ENCODE peak calls at places on chromosomes 16 and 17, in six cellular contexts. V, H, F, B, A and Y are unnamed samples.

GRCh38 chr16:87060026-87060986 is 256.9 kb downstream of the C16orf95 start:
- DNase-seq in V (peak; percentile 64), H (peak; percentile 33), F (peak; percentile 34), B (no peak), A (no peak), Y (no peak)

GRCh38 chr17:2173005-2173404 is 118.1 kb downstream of the HIC1 start:
- DNase-seq in V (peak; percentile 45), H (peak; percentile 37), F (no peak), B (no peak), A (no peak), Y (peak; percentile 42)

GRCh38 chr17:29664743-29665479 is 42.2 kb upstream of the CORO6 start:
- DNase-seq in V (peak; percentile 50), H (no peak), F (no peak), B (no peak), A (no peak), Y (no peak)

GRCh38 chr16:2934450-2934849 is 22.7 kb downstream of the FLYWCH1 start:
- DNase-seq in V (no peak), H (no peak), F (no peak), B (no peak), A (no peak), Y (no peak)

GRCh38 chr16:26019406-26019805 is 327.6 kb downstream of the HS3ST4 start:
- DNase-seq in V (no peak), H (no peak), F (no peak), B (no peak), A (no peak), Y (no peak)

GRCh38 chr16:19460397-19460796 is 42.7 kb downstream of the TMC5 start:
- DNase-seq in V (no peak), H (no peak), F (no peak), B (no peak), A (no peak), Y (no peak)

GRCh38 chr16:57694556-57695377 is at the start of gene DRC7:
- DNase-seq in V (peak; percentile 72), H (peak; percentile 33), F (no peak), B (peak; percentile 39), A (no peak), Y (peak; percentile 78)

GRCh38 chr17:50491510-50491909 is 12.8 kb downstream of the RSAD1 start:
- DNase-seq in V (no peak), H (no peak), F (no peak), B (no peak), A (no peak), Y (no peak)

GRCh38 chr16:69017036-69017783 is 88.2 kb upstream of the HAS3 start:
- DNase-seq in V (peak; percentile 59), H (peak; percentile 21), F (no peak), B (peak; percentile 64), A (no peak), Y (no peak)

GRCh38 chr17:45132569-45133463 is 501 bp upstream of the PLCD3 start:
- DNase-seq in V (peak; percentile 86), H (peak; percentile 94), F (no peak), B (no peak), A (peak; percentile 65), Y (peak; percentile 87)

GRCh38 chr17:48841395-48841831 is 10.6 kb downstream of the CALCOCO2 start:
- DNase-seq in V (peak; percentile 90), H (no peak), F (peak; percentile 77), B (no peak), A (peak; percentile 39), Y (peak; percentile 17)

GRCh38 chr17:15780188-15780587 is 48.1 kb downstream of the TBC1D26 start:
- DNase-seq in V (no peak), H (no peak), F (no peak), B (no peak), A (no peak), Y (no peak)

GRCh38 chr17:45813051-45813731 is 29.1 kb downstream of the CRHR1 start:
- DNase-seq in V (peak; percentile 29), H (no peak), F (no peak), B (no peak), A (no peak), Y (no peak)

GRCh38 chr16:970766-971581 is at the start of gene LMF1:
- DNase-seq in V (peak; percentile 93), H (peak; percentile 95), F (peak; percentile 43), B (no peak), A (peak; percentile 90), Y (peak; percentile 97)

GRCh38 chr17:80264048-80264792 is 3.6 kb downstream of the RNF213 start:
- DNase-seq in V (no peak), H (no peak), F (no peak), B (no peak), A (peak; percentile 75), Y (no peak)

GRCh38 chr17:320139-320538 is 32.5 kb downstream of the RPH3AL start:
- DNase-seq in V (peak; percentile 34), H (no peak), F (no peak), B (no peak), A (no peak), Y (no peak)

GRCh38 chr17:19016881-19017280 is 12.3 kb upstream of the FAM83G start:
- DNase-seq in V (no peak), H (no peak), F (no peak), B (no peak), A (no peak), Y (no peak)

GRCh38 chr16:79658301-79659001 is 57.9 kb upstream of the MAF start:
- DNase-seq in V (peak; percentile 84), H (peak; percentile 93), F (no peak), B (peak; percentile 74), A (no peak), Y (no peak)

GRCh38 chr17:19361975-19362292 is 589 bp downstream of the B9D1 start:
- DNase-seq in V (no peak), H (no peak), F (no peak), B (no peak), A (no peak), Y (no peak)

GRCh38 chr16:66741971-66742396 is 9.4 kb downstream of the DYNC1LI2 start:
- DNase-seq in V (peak; percentile 65), H (no peak), F (no peak), B (no peak), A (no peak), Y (no peak)

GRCh38 chr17:75277664-75278071 is 6.6 kb upstream of the MIF4GD start:
- DNase-seq in V (no peak), H (no peak), F (no peak), B (no peak), A (no peak), Y (no peak)

GRCh38 chr17:33980193-33980592 is 274.9 kb upstream of the CCL2 start:
- DNase-seq in V (no peak), H (no peak), F (no peak), B (no peak), A (no peak), Y (no peak)

GRCh38 chr16:3472878-3473595 is 22.3 kb downstream of the C16orf90 start:
- DNase-seq in V (no peak), H (no peak), F (no peak), B (no peak), A (no peak), Y (no peak)

GRCh38 chr16:10552998-10553491 is 27.4 kb downstream of the EMP2 start:
- DNase-seq in V (no peak), H (peak; percentile 32), F (peak; percentile 71), B (no peak), A (peak; percentile 54), Y (peak; percentile 18)
- H3K4me3 ChIP-seq in V (no peak overlapping the region), H (no peak overlapping the region), F (peak overlapping the region; percentile 41), B (no peak overlapping the region), A (peak overlapping the region; percentile 31), Y (no peak overlapping the region)

GRCh38 chr16:56203052-56203451 is 11.8 kb downstream of the GNAO1 start:
- DNase-seq in V (peak; percentile 9), H (no peak), F (peak; percentile 41), B (no peak), A (peak; percentile 46), Y (no peak)
- TF ChIP-seq CTCF in V (peak; percentile 14), H (no peak), F (peak; percentile 69), B (peak; percentile 30), A (peak; percentile 29), Y (no peak)

DNA sequence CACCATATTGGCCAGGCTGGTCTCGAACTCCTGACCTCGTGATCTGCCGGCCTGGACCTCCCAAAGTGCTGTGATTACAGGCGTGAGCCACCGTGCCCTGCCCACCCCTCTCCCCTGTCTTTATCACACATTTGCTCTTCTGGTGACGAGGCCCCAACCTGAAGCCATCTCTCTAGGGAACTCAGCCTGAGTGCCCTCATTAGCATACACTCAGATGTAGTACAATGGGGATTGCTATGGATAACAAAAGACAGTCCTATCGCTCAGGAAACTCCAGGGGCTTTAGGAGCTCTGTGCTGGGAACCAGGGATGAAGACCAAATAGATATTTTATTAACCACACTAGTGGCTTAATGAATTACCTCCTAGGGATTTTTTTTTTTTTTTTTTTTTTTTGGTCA is 100.7 kb downstream of the MARF1 start:
- DNase-seq in V (no peak), H (no peak), F (no peak), B (no peak), A (no peak), Y (no peak)
- H3K4me3 ChIP-seq in V (no peak overlapping the region), H (no peak overlapping the region), F (no peak overlapping the region), B (no peak overlapping the region), A (no peak overlapping the region), Y (no peak overlapping the region)

GRCh38 chr17:17739388-17740066 is 58.3 kb downstream of the RAI1 start:
- DNase-seq in V (peak; percentile 51), H (peak; percentile 73), F (no peak), B (no peak), A (no peak), Y (no peak)

GRCh38 chr17:17742688-17743390 is 61.6 kb downstream of the RAI1 start:
- DNase-seq in V (no peak), H (no peak), F (no peak), B (no peak), A (no peak), Y (no peak)

GRCh38 chr17:17740627-17741237 is 59.5 kb downstream of the RAI1 start:
- DNase-seq in V (no peak), H (no peak), F (no peak), B (no peak), A (peak; percentile 66), Y (peak; percentile 36)

GRCh38 chr17:17742133-17742621 is 60.9 kb downstream of the RAI1 start:
- DNase-seq in V (peak; percentile 59), H (no peak), F (no peak), B (no peak), A (no peak), Y (no peak)

GRCh38 chr17:17741346-17742023 is 60.2 kb downstream of the RAI1 start:
- DNase-seq in V (no peak), H (peak; percentile 74), F (no peak), B (no peak), A (no peak), Y (peak; percentile 40)
- TF ChIP-seq CTCF in V (peak; percentile 27), H (peak; percentile 25), F (no peak), B (peak; percentile 14), A (no peak), Y (no peak)